ENCODE peak calls at places on chromosomes 6 and 20, in five cellular contexts. One of them, this sample, is unnamed.

GRCh38 chr6:108559884-108560462 is 744 bp upstream of the FOXO3 start:
- DNase-seq in dorsolateral prefrontal cortex: peak; percentile 39
- DNase-seq in glutamatergic neuron: peak; percentile 73
- DNase-seq in AG04450: no peak
- DNase-seq in effector CD4-positive, alpha-beta T cell: peak; percentile 17
- DNase-seq in this sample: peak; percentile 48

GRCh38 chr6:4668271-4669179 is 107.7 kb upstream of the CDYL start:
- DNase-seq in effector CD4-positive, alpha-beta T cell: no peak
- DNase-seq in AG04450: no peak
- DNase-seq in dorsolateral prefrontal cortex: no peak
- DNase-seq in glutamatergic neuron: no peak
- DNase-seq in this sample: no peak

GRCh38 chr20:38109657-38110524 is 55.2 kb downstream of the TGM2 start:
- DNase-seq in effector CD4-positive, alpha-beta T cell: no peak
- DNase-seq in AG04450: no peak
- DNase-seq in glutamatergic neuron: no peak
- DNase-seq in dorsolateral prefrontal cortex: no peak
- DNase-seq in this sample: no peak

GRCh38 chr20:62795023-62795761 is 1.1 kb upstream of the MRGBP start:
- DNase-seq in AG04450: no peak
- DNase-seq in effector CD4-positive, alpha-beta T cell: peak; percentile 53
- DNase-seq in glutamatergic neuron: peak; percentile 74
- DNase-seq in dorsolateral prefrontal cortex: peak; percentile 73
- DNase-seq in this sample: peak; percentile 58

GRCh38 chr6:100865525-100865924 is 15.6 kb downstream of the ASCC3 start:
- DNase-seq in AG04450: no peak
- DNase-seq in effector CD4-positive, alpha-beta T cell: no peak
- DNase-seq in dorsolateral prefrontal cortex: no peak
- DNase-seq in glutamatergic neuron: no peak
- DNase-seq in this sample: no peak

GRCh38 chr6:160355001-160355400 is 6.8 kb downstream of the SLC22A3 start:
- DNase-seq in effector CD4-positive, alpha-beta T cell: no peak
- DNase-seq in AG04450: no peak
- DNase-seq in glutamatergic neuron: no peak
- DNase-seq in dorsolateral prefrontal cortex: no peak
- DNase-seq in this sample: no peak

GRCh38 chr20:40186826-40187225 is 502.2 kb downstream of the MAFB start:
- DNase-seq in AG04450: no peak
- DNase-seq in effector CD4-positive, alpha-beta T cell: no peak
- DNase-seq in dorsolateral prefrontal cortex: no peak
- DNase-seq in glutamatergic neuron: no peak
- DNase-seq in this sample: no peak

GRCh38 chr6:7697820-7698623 is 27.9 kb upstream of the BMP6 start:
- DNase-seq in glutamatergic neuron: no peak
- DNase-seq in effector CD4-positive, alpha-beta T cell: no peak
- DNase-seq in dorsolateral prefrontal cortex: no peak
- DNase-seq in AG04450: peak; percentile 78
- DNase-seq in this sample: no peak

GRCh38 chr20:55103188-55103587 is 627.8 kb downstream of the DOK5 start:
- DNase-seq in effector CD4-positive, alpha-beta T cell: no peak
- DNase-seq in glutamatergic neuron: no peak
- DNase-seq in dorsolateral prefrontal cortex: no peak
- DNase-seq in AG04450: no peak
- DNase-seq in this sample: no peak

GRCh38 chr6:44224154-44224977 is 971 bp downstream of the SLC29A1 start:
- DNase-seq in effector CD4-positive, alpha-beta T cell: no peak
- DNase-seq in dorsolateral prefrontal cortex: no peak
- DNase-seq in glutamatergic neuron: peak; percentile 59
- DNase-seq in AG04450: no peak
- DNase-seq in this sample: no peak

GRCh38 chr6:108870357-108870756 is 22.1 kb downstream of the ARMC2 start:
- DNase-seq in glutamatergic neuron: no peak
- DNase-seq in effector CD4-positive, alpha-beta T cell: no peak
- DNase-seq in AG04450: no peak
- DNase-seq in dorsolateral prefrontal cortex: no peak
- DNase-seq in this sample: no peak

GRCh38 chr20:53819973-53820451 is 226.4 kb upstream of the ZNF217 start:
- DNase-seq in AG04450: no peak
- DNase-seq in dorsolateral prefrontal cortex: no peak
- DNase-seq in effector CD4-positive, alpha-beta T cell: no peak
- DNase-seq in glutamatergic neuron: no peak
- DNase-seq in this sample: no peak

GRCh38 chr6:3015144-3015543 is 15.4 kb downstream of the NQO2 start:
- DNase-seq in glutamatergic neuron: no peak
- DNase-seq in effector CD4-positive, alpha-beta T cell: no peak
- DNase-seq in AG04450: no peak
- DNase-seq in dorsolateral prefrontal cortex: no peak
- DNase-seq in this sample: no peak

GRCh38 chr20:24633026-24633425 is 163.6 kb downstream of the SYNDIG1 start:
- DNase-seq in glutamatergic neuron: no peak
- DNase-seq in effector CD4-positive, alpha-beta T cell: no peak
- DNase-seq in dorsolateral prefrontal cortex: no peak
- DNase-seq in AG04450: no peak
- DNase-seq in this sample: no peak

GRCh38 chr20:64053841-64054661 is 4.6 kb upstream of the SOX18 start:
- DNase-seq in glutamatergic neuron: no peak
- DNase-seq in AG04450: no peak
- DNase-seq in effector CD4-positive, alpha-beta T cell: no peak
- DNase-seq in dorsolateral prefrontal cortex: no peak
- DNase-seq in this sample: no peak

GRCh38 chr6:36907781-36908180 is 22.0 kb downstream of the C6orf89 start:
- DNase-seq in effector CD4-positive, alpha-beta T cell: no peak
- DNase-seq in AG04450: no peak
- DNase-seq in glutamatergic neuron: no peak
- DNase-seq in dorsolateral prefrontal cortex: no peak
- DNase-seq in this sample: no peak

GRCh38 chr20:10823585-10823984 is 149.8 kb upstream of the JAG1 start:
- DNase-seq in dorsolateral prefrontal cortex: no peak
- DNase-seq in effector CD4-positive, alpha-beta T cell: no peak
- DNase-seq in glutamatergic neuron: no peak
- DNase-seq in AG04450: no peak
- DNase-seq in this sample: no peak

GRCh38 chr6:36115412-36115811 is 14.9 kb upstream of the MAPK13 start:
- DNase-seq in effector CD4-positive, alpha-beta T cell: no peak
- DNase-seq in AG04450: no peak
- DNase-seq in dorsolateral prefrontal cortex: no peak
- DNase-seq in glutamatergic neuron: no peak
- DNase-seq in this sample: no peak

GRCh38 chr6:99790679-99791078 is 184.0 kb downstream of the PRDM13 start:
- DNase-seq in dorsolateral prefrontal cortex: no peak
- DNase-seq in effector CD4-positive, alpha-beta T cell: no peak
- DNase-seq in AG04450: no peak
- DNase-seq in glutamatergic neuron: no peak
- DNase-seq in this sample: no peak

GRCh38 chr20:14764511-14765369 is 427.3 kb upstream of the FLRT3 start:
- DNase-seq in dorsolateral prefrontal cortex: no peak
- DNase-seq in AG04450: no peak
- DNase-seq in effector CD4-positive, alpha-beta T cell: no peak
- DNase-seq in glutamatergic neuron: no peak
- DNase-seq in this sample: no peak

GRCh38 chr6:118495639-118496296 is 52.3 kb upstream of the PLN start:
- DNase-seq in dorsolateral prefrontal cortex: no peak
- DNase-seq in glutamatergic neuron: no peak
- DNase-seq in effector CD4-positive, alpha-beta T cell: no peak
- DNase-seq in AG04450: peak; percentile 2
- DNase-seq in this sample: no peak

GRCh38 chr20:3798405-3798768 is 2.3 kb downstream of the CDC25B start:
- DNase-seq in effector CD4-positive, alpha-beta T cell: no peak
- DNase-seq in AG04450: no peak
- DNase-seq in dorsolateral prefrontal cortex: no peak
- DNase-seq in glutamatergic neuron: no peak
- DNase-seq in this sample: no peak

GRCh38 chr6:109076421-109076820 is 18.2 kb downstream of the SESN1 start:
- DNase-seq in AG04450: no peak
- DNase-seq in dorsolateral prefrontal cortex: no peak
- DNase-seq in effector CD4-positive, alpha-beta T cell: no peak
- DNase-seq in glutamatergic neuron: no peak
- DNase-seq in this sample: no peak

GRCh38 chr6:164417537-164417936 is 891.9 kb downstream of the C6orf118 start:
- DNase-seq in dorsolateral prefrontal cortex: no peak
- DNase-seq in effector CD4-positive, alpha-beta T cell: no peak
- DNase-seq in glutamatergic neuron: no peak
- DNase-seq in AG04450: no peak
- DNase-seq in this sample: no peak

GRCh38 chr20:58595167-58595566 is 55.9 kb upstream of the STX16 start:
- DNase-seq in AG04450: no peak
- DNase-seq in effector CD4-positive, alpha-beta T cell: no peak
- DNase-seq in glutamatergic neuron: no peak
- DNase-seq in dorsolateral prefrontal cortex: no peak
- DNase-seq in this sample: no peak

GRCh38 chr20:35929301-35929700 is 25.0 kb downstream of the SCAND1 start:
- DNase-seq in glutamatergic neuron: no peak
- DNase-seq in AG04450: no peak
- DNase-seq in effector CD4-positive, alpha-beta T cell: no peak
- DNase-seq in dorsolateral prefrontal cortex: no peak
- DNase-seq in this sample: no peak

GRCh38 chr6:159464827-159465226 is 228.2 kb downstream of the SOD2 start:
- DNase-seq in AG04450: no peak
- DNase-seq in effector CD4-positive, alpha-beta T cell: no peak
- DNase-seq in dorsolateral prefrontal cortex: no peak
- DNase-seq in glutamatergic neuron: no peak
- DNase-seq in this sample: no peak

GRCh38 chr20:33482581-33482980 is 7.3 kb upstream of the CBFA2T2 start:
- DNase-seq in AG04450: no peak
- DNase-seq in effector CD4-positive, alpha-beta T cell: no peak
- DNase-seq in dorsolateral prefrontal cortex: no peak
- DNase-seq in glutamatergic neuron: no peak
- DNase-seq in this sample: no peak

GRCh38 chr6:71468841-71469750 is 180.5 kb downstream of the OGFRL1 start:
- DNase-seq in glutamatergic neuron: no peak
- DNase-seq in AG04450: peak; percentile 80
- DNase-seq in effector CD4-positive, alpha-beta T cell: no peak
- DNase-seq in dorsolateral prefrontal cortex: no peak
- DNase-seq in this sample: no peak

GRCh38 chr6:154352898-154353585 is 3.6 kb downstream of the IPCEF1 start:
- DNase-seq in AG04450: no peak
- DNase-seq in glutamatergic neuron: no peak
- DNase-seq in dorsolateral prefrontal cortex: no peak
- DNase-seq in effector CD4-positive, alpha-beta T cell: no peak
- DNase-seq in this sample: no peak

GRCh38 chr20:9517297-9518134 is 3.1 kb downstream of the LAMP5 start:
- DNase-seq in effector CD4-positive, alpha-beta T cell: no peak
- DNase-seq in dorsolateral prefrontal cortex: no peak
- DNase-seq in AG04450: no peak
- DNase-seq in glutamatergic neuron: no peak
- DNase-seq in this sample: no peak

GRCh38 chr6:2124260-2124709 is 121.1 kb downstream of the GMDS start:
- DNase-seq in glutamatergic neuron: no peak
- DNase-seq in dorsolateral prefrontal cortex: no peak
- DNase-seq in effector CD4-positive, alpha-beta T cell: no peak
- DNase-seq in AG04450: no peak
- DNase-seq in this sample: no peak

GRCh38 chr6:157410088-157410487 is 29.1 kb downstream of the ZDHHC14 start:
- DNase-seq in AG04450: no peak
- DNase-seq in effector CD4-positive, alpha-beta T cell: no peak
- DNase-seq in dorsolateral prefrontal cortex: no peak
- DNase-seq in glutamatergic neuron: no peak
- DNase-seq in this sample: no peak

GRCh38 chr6:41536884-41537347 is 9.3 kb upstream of the FOXP4 start:
- DNase-seq in glutamatergic neuron: no peak
- DNase-seq in dorsolateral prefrontal cortex: no peak
- DNase-seq in AG04450: no peak
- DNase-seq in effector CD4-positive, alpha-beta T cell: no peak
- DNase-seq in this sample: no peak

GRCh38 chr6:21593927-21594421 is 423 bp downstream of the SOX4 start:
- DNase-seq in dorsolateral prefrontal cortex: no peak
- DNase-seq in glutamatergic neuron: no peak
- DNase-seq in AG04450: no peak
- DNase-seq in effector CD4-positive, alpha-beta T cell: no peak
- DNase-seq in this sample: no peak

GRCh38 chr6:170497845-170498281 is 55.2 kb downstream of the PSMB1 start:
- DNase-seq in dorsolateral prefrontal cortex: no peak
- DNase-seq in effector CD4-positive, alpha-beta T cell: no peak
- DNase-seq in glutamatergic neuron: no peak
- DNase-seq in AG04450: no peak
- DNase-seq in this sample: no peak

This sample was measured in central memory CD4-positive, alpha-beta T cell.